ENCODE peak calls at places on chromosome 18, in four cellular contexts. One of them, this sample, is unnamed.

GRCh38 chr18:12159446-12159845 is 65.8 kb downstream of the ANKRD62 start:
- DNase-seq in sciatic nerve: no peak
- DNase-seq in lower lobe of right lung: no peak
- DNase-seq in 8988T: no peak
- DNase-seq in this sample: no peak

GRCh38 chr18:21897811-21898210 is 157.2 kb downstream of the MIB1 start:
- DNase-seq in sciatic nerve: no peak
- DNase-seq in lower lobe of right lung: no peak
- DNase-seq in 8988T: peak; percentile 57
- DNase-seq in this sample: peak; percentile 39

GRCh38 chr18:55337908-55338521 is 250.0 kb downstream of the TCF4 start:
- DNase-seq in sciatic nerve: peak; percentile 53
- DNase-seq in 8988T: no peak
- DNase-seq in lower lobe of right lung: no peak
- DNase-seq in this sample: no peak

GRCh38 chr18:40041951-40042350 is 1913.1 kb upstream of the PIK3C3 start:
- DNase-seq in lower lobe of right lung: no peak
- DNase-seq in sciatic nerve: no peak
- DNase-seq in 8988T: no peak
- DNase-seq in this sample: no peak

GRCh38 chr18:67354091-67354490 is 162.4 kb downstream of the DSEL start:
- DNase-seq in lower lobe of right lung: no peak
- DNase-seq in sciatic nerve: no peak
- DNase-seq in 8988T: no peak
- DNase-seq in this sample: no peak

GRCh38 chr18:37251679-37252078 is 313.9 kb downstream of the CELF4 start:
- DNase-seq in lower lobe of right lung: no peak
- DNase-seq in 8988T: no peak
- DNase-seq in sciatic nerve: no peak
- DNase-seq in this sample: no peak

GRCh38 chr18:13266208-13267100 is 47.9 kb downstream of the LDLRAD4 start:
- DNase-seq in lower lobe of right lung: peak; percentile 68
- DNase-seq in sciatic nerve: peak; percentile 62
- DNase-seq in 8988T: no peak
- DNase-seq in this sample: no peak

GRCh38 chr18:28916436-28916835 is 739.5 kb upstream of the CDH2 start:
- DNase-seq in 8988T: no peak
- DNase-seq in sciatic nerve: no peak
- DNase-seq in lower lobe of right lung: no peak
- DNase-seq in this sample: no peak

GRCh38 chr18:54075681-54076080 is 148.8 kb downstream of the MBD2 start:
- DNase-seq in sciatic nerve: no peak
- DNase-seq in 8988T: no peak
- DNase-seq in lower lobe of right lung: no peak
- DNase-seq in this sample: no peak

GRCh38 chr18:43524260-43524659 is 247.0 kb upstream of the SYT4 start:
- DNase-seq in lower lobe of right lung: no peak
- DNase-seq in sciatic nerve: no peak
- DNase-seq in 8988T: no peak
- DNase-seq in this sample: no peak

GRCh38 chr18:51012441-51012840 is 17.6 kb upstream of the SMAD4 start:
- DNase-seq in 8988T: no peak
- DNase-seq in sciatic nerve: no peak
- DNase-seq in lower lobe of right lung: no peak
- DNase-seq in this sample: no peak

GRCh38 chr18:11500153-11501122 is 109.0 kb upstream of the SLC35G4 start:
- DNase-seq in lower lobe of right lung: no peak
- DNase-seq in 8988T: peak; percentile 32
- DNase-seq in sciatic nerve: no peak
- DNase-seq in this sample: no peak

GRCh38 chr18:55861266-55861665 is 273.3 kb upstream of the TCF4 start:
- DNase-seq in lower lobe of right lung: no peak
- DNase-seq in 8988T: no peak
- DNase-seq in sciatic nerve: no peak
- DNase-seq in this sample: no peak

GRCh38 chr18:78246041-78246440 is 733.6 kb upstream of the SALL3 start:
- DNase-seq in 8988T: no peak
- DNase-seq in lower lobe of right lung: no peak
- DNase-seq in sciatic nerve: no peak
- DNase-seq in this sample: no peak

GRCh38 chr18:36624451-36625167 is 204.2 kb downstream of the TPGS2 start:
- DNase-seq in sciatic nerve: no peak
- DNase-seq in 8988T: no peak
- DNase-seq in lower lobe of right lung: no peak
- DNase-seq in this sample: no peak

GRCh38 chr18:10659594-10659993 is 133.8 kb downstream of the NAPG start:
- DNase-seq in sciatic nerve: no peak
- DNase-seq in lower lobe of right lung: no peak
- DNase-seq in 8988T: no peak
- DNase-seq in this sample: no peak

GRCh38 chr18:21740474-21740723 is 193 bp upstream of the MIB1 start:
- DNase-seq in 8988T: peak; percentile 73
- DNase-seq in sciatic nerve: no peak
- DNase-seq in lower lobe of right lung: peak; percentile 99
- DNase-seq in this sample: peak; percentile 89

GRCh38 chr18:36536426-36536825 is 238.9 kb downstream of the FHOD3 start:
- DNase-seq in lower lobe of right lung: no peak
- DNase-seq in 8988T: no peak
- DNase-seq in sciatic nerve: no peak
- DNase-seq in this sample: no peak

GRCh38 chr18:73688851-73689659 is 458.6 kb downstream of the FBXO15 start:
- DNase-seq in lower lobe of right lung: no peak
- DNase-seq in 8988T: no peak
- DNase-seq in sciatic nerve: no peak
- DNase-seq in this sample: no peak

GRCh38 chr18:74957588-74958224 is 251.2 kb downstream of the PTGR3 start:
- DNase-seq in lower lobe of right lung: no peak
- DNase-seq in sciatic nerve: no peak
- DNase-seq in 8988T: no peak
- DNase-seq in this sample: no peak

GRCh38 chr18:38368246-38368645 is 802.6 kb upstream of the CELF4 start:
- DNase-seq in lower lobe of right lung: no peak
- DNase-seq in sciatic nerve: no peak
- DNase-seq in 8988T: no peak
- DNase-seq in this sample: no peak

GRCh38 chr18:52723456-52724065 is 383.6 kb downstream of the DCC start:
- DNase-seq in sciatic nerve: no peak
- DNase-seq in lower lobe of right lung: no peak
- DNase-seq in 8988T: no peak
- DNase-seq in this sample: no peak

GRCh38 chr18:48290162-48290926 is 118.8 kb downstream of the ZBTB7C start:
- DNase-seq in sciatic nerve: no peak
- DNase-seq in 8988T: no peak
- DNase-seq in lower lobe of right lung: no peak
- DNase-seq in this sample: no peak

GRCh38 chr18:77376043-77376732 is 126.5 kb downstream of the GALR1 start:
- DNase-seq in sciatic nerve: no peak
- DNase-seq in lower lobe of right lung: no peak
- DNase-seq in 8988T: no peak
- DNase-seq in this sample: no peak

GRCh38 chr18:49588171-49588570 is 26.3 kb downstream of the LIPG start:
- DNase-seq in 8988T: no peak
- DNase-seq in lower lobe of right lung: no peak
- DNase-seq in sciatic nerve: no peak
- DNase-seq in this sample: no peak